ENCODE peak calls at places on chromosomes 6 and 20, in nine cellular contexts. One of them, this sample, is unnamed.

GRCh38 chr6:26045939-26046368 is 41.3 kb upstream of the HFE start:
- DNase-seq in T-cell: no peak
- DNase-seq in NCI-H2171 treated with DMSO at 0.1 percent for 48 hours: peak; percentile 65
- DNase-seq in Peyer's patch: no peak
- DNase-seq in amygdala: no peak
- DNase-seq in NCI-H2029: no peak
- DNase-seq in iPS-NIHi11: no peak
- DNase-seq in foreskin fibroblast: no peak
- DNase-seq in Caki2: no peak
- DNase-seq in this sample: no peak

GRCh38 chr20:50686767-50687266 is 4.5 kb downstream of the RIPOR3 start:
- DNase-seq in Caki2: no peak
- DNase-seq in Peyer's patch: no peak
- DNase-seq in NCI-H2171 treated with DMSO at 0.1 percent for 48 hours: no peak
- DNase-seq in amygdala: no peak
- DNase-seq in NCI-H2029: no peak
- DNase-seq in foreskin fibroblast: no peak
- DNase-seq in iPS-NIHi11: no peak
- DNase-seq in T-cell: no peak
- DNase-seq in this sample: no peak

GRCh38 chr20:4369798-4370124 is 351.9 kb upstream of the PRND start:
- DNase-seq in Caki2: no peak
- DNase-seq in Peyer's patch: no peak
- DNase-seq in foreskin fibroblast: no peak
- DNase-seq in iPS-NIHi11: no peak
- DNase-seq in T-cell: no peak
- DNase-seq in NCI-H2029: no peak
- DNase-seq in amygdala: no peak
- DNase-seq in NCI-H2171 treated with DMSO at 0.1 percent for 48 hours: no peak
- DNase-seq in this sample: no peak

GRCh38 chr6:154403803-154404202 is 47.2 kb upstream of the IPCEF1 start:
- DNase-seq in amygdala: no peak
- DNase-seq in T-cell: no peak
- DNase-seq in NCI-H2171 treated with DMSO at 0.1 percent for 48 hours: no peak
- DNase-seq in NCI-H2029: peak; percentile 73
- DNase-seq in Peyer's patch: no peak
- DNase-seq in foreskin fibroblast: peak; percentile 78
- DNase-seq in iPS-NIHi11: no peak
- DNase-seq in Caki2: peak; percentile 26
- DNase-seq in this sample: no peak

GRCh38 chr20:62085206-62085605 is 19.5 kb upstream of the TAF4 start:
- DNase-seq in iPS-NIHi11: no peak
- DNase-seq in Caki2: no peak
- DNase-seq in Peyer's patch: no peak
- DNase-seq in NCI-H2029: no peak
- DNase-seq in NCI-H2171 treated with DMSO at 0.1 percent for 48 hours: no peak
- DNase-seq in amygdala: no peak
- DNase-seq in T-cell: no peak
- DNase-seq in foreskin fibroblast: no peak
- DNase-seq in this sample: no peak

GRCh38 chr20:12970372-12970821 is 38.4 kb upstream of the SPTLC3 start:
- DNase-seq in Caki2: peak; percentile 44
- DNase-seq in amygdala: no peak
- DNase-seq in iPS-NIHi11: peak; percentile 24
- DNase-seq in NCI-H2029: no peak
- DNase-seq in NCI-H2171 treated with DMSO at 0.1 percent for 48 hours: peak; percentile 43
- DNase-seq in Peyer's patch: no peak
- DNase-seq in foreskin fibroblast: peak; percentile 20
- DNase-seq in T-cell: no peak
- DNase-seq in this sample: no peak

GRCh38 chr20:34581341-34582189 is 23.0 kb downstream of the MAP1LC3A start:
- DNase-seq in amygdala: no peak
- DNase-seq in NCI-H2171 treated with DMSO at 0.1 percent for 48 hours: no peak
- DNase-seq in Caki2: peak; percentile 60
- DNase-seq in iPS-NIHi11: no peak
- DNase-seq in T-cell: no peak
- DNase-seq in foreskin fibroblast: peak; percentile 64
- DNase-seq in Peyer's patch: no peak
- DNase-seq in NCI-H2029: peak; percentile 34
- DNase-seq in this sample: no peak

GRCh38 chr20:36206068-36206467 is 30.2 kb upstream of the AAR2 start:
- DNase-seq in T-cell: no peak
- DNase-seq in Caki2: no peak
- DNase-seq in NCI-H2029: no peak
- DNase-seq in iPS-NIHi11: no peak
- DNase-seq in amygdala: no peak
- DNase-seq in foreskin fibroblast: no peak
- DNase-seq in NCI-H2171 treated with DMSO at 0.1 percent for 48 hours: no peak
- DNase-seq in Peyer's patch: no peak
- DNase-seq in this sample: no peak

GRCh38 chr6:11260249-11261038 is 28.0 kb upstream of the NEDD9 start:
- DNase-seq in NCI-H2171 treated with DMSO at 0.1 percent for 48 hours: no peak
- DNase-seq in amygdala: no peak
- DNase-seq in Caki2: no peak
- DNase-seq in T-cell: no peak
- DNase-seq in foreskin fibroblast: no peak
- DNase-seq in Peyer's patch: no peak
- DNase-seq in NCI-H2029: no peak
- DNase-seq in iPS-NIHi11: no peak
- DNase-seq in this sample: no peak

GRCh38 chr6:36665180-36665579 is 13.3 kb upstream of the CDKN1A start:
- DNase-seq in Peyer's patch: no peak
- DNase-seq in NCI-H2029: no peak
- DNase-seq in amygdala: no peak
- DNase-seq in foreskin fibroblast: no peak
- DNase-seq in Caki2: no peak
- DNase-seq in iPS-NIHi11: no peak
- DNase-seq in NCI-H2171 treated with DMSO at 0.1 percent for 48 hours: no peak
- DNase-seq in T-cell: no peak
- DNase-seq in this sample: no peak

GRCh38 chr6:100446115-100446921 is 18.4 kb downstream of the SIM1 start:
- DNase-seq in NCI-H2029: no peak
- DNase-seq in T-cell: no peak
- DNase-seq in foreskin fibroblast: no peak
- DNase-seq in Caki2: no peak
- DNase-seq in NCI-H2171 treated with DMSO at 0.1 percent for 48 hours: no peak
- DNase-seq in amygdala: no peak
- DNase-seq in Peyer's patch: no peak
- DNase-seq in iPS-NIHi11: no peak
- DNase-seq in this sample: no peak

GRCh38 chr6:155272353-155273222 is 8.8 kb downstream of the CLDN20 start:
- DNase-seq in foreskin fibroblast: no peak
- DNase-seq in NCI-H2171 treated with DMSO at 0.1 percent for 48 hours: no peak
- DNase-seq in Peyer's patch: no peak
- DNase-seq in amygdala: no peak
- DNase-seq in NCI-H2029: no peak
- DNase-seq in iPS-NIHi11: no peak
- DNase-seq in Caki2: no peak
- DNase-seq in T-cell: no peak
- DNase-seq in this sample: no peak

GRCh38 chr6:53070808-53071207 is 5.6 kb downstream of the FBXO9 start:
- DNase-seq in foreskin fibroblast: no peak
- DNase-seq in NCI-H2171 treated with DMSO at 0.1 percent for 48 hours: no peak
- DNase-seq in iPS-NIHi11: no peak
- DNase-seq in amygdala: no peak
- DNase-seq in NCI-H2029: no peak
- DNase-seq in T-cell: no peak
- DNase-seq in Peyer's patch: no peak
- DNase-seq in Caki2: no peak
- DNase-seq in this sample: no peak

GRCh38 chr20:32599783-32600340 is 14.7 kb upstream of the NOL4L start:
- DNase-seq in foreskin fibroblast: peak; percentile 17
- DNase-seq in iPS-NIHi11: no peak
- DNase-seq in NCI-H2171 treated with DMSO at 0.1 percent for 48 hours: no peak
- DNase-seq in Caki2: no peak
- DNase-seq in T-cell: no peak
- DNase-seq in NCI-H2029: no peak
- DNase-seq in Peyer's patch: no peak
- DNase-seq in amygdala: no peak
- DNase-seq in this sample: no peak

GRCh38 chr6:150628908-150629307 is 29.2 kb downstream of the PLEKHG1 start:
- DNase-seq in Peyer's patch: no peak
- DNase-seq in iPS-NIHi11: no peak
- DNase-seq in amygdala: no peak
- DNase-seq in Caki2: no peak
- DNase-seq in NCI-H2029: no peak
- DNase-seq in T-cell: no peak
- DNase-seq in foreskin fibroblast: no peak
- DNase-seq in NCI-H2171 treated with DMSO at 0.1 percent for 48 hours: no peak
- DNase-seq in this sample: no peak